ENCODE peak calls at places on chromosome 12, in seven cellular contexts. Z, E, J, O, C, W and S are unnamed samples.

GRCh38 chr12:65656904-65657351 is 167.4 kb upstream of the HMGA2 start:
- DNase-seq in Z (peak), E (no peak), J (no peak), O (no peak), C (no peak), W (no peak), S (no peak)

GRCh38 chr12:92155733-92156132 is 10.1 kb upstream of the BTG1 start:
- DNase-seq in Z (no peak), E (no peak), J (no peak), O (no peak), C (no peak), W (no peak), S (no peak)

GRCh38 chr12:131140069-131140435 is 186.3 kb downstream of the ADGRD1 start:
- DNase-seq in Z (no peak), E (no peak), J (no peak), O (no peak), C (no peak), W (no peak), S (no peak)

GRCh38 chr12:31897791-31898503 is 61.3 kb upstream of the RESF1 start:
- DNase-seq in Z (peak), E (peak), J (peak), O (no peak), C (no peak), W (no peak), S (no peak)

GRCh38 chr12:109715310-109716091 is 1.9 kb downstream of the FAM222A start:
- DNase-seq in Z (peak), E (peak), J (peak), O (no peak), C (no peak), W (no peak), S (no peak)

GRCh38 chr12:119940881-119941280 is 48.2 kb upstream of the BICDL1 start:
- DNase-seq in Z (no peak), E (no peak), J (no peak), O (no peak), C (peak), W (no peak), S (no peak)

GRCh38 chr12:65845751-65846537 is 21.7 kb downstream of the HMGA2 start:
- DNase-seq in Z (no peak), E (no peak), J (peak), O (no peak), C (no peak), W (no peak), S (no peak)

GRCh38 chr12:91628656-91629055 is 446.0 kb upstream of the DCN start:
- DNase-seq in Z (no peak), E (no peak), J (no peak), O (no peak), C (no peak), W (no peak), S (no peak)

GRCh38 chr12:113844495-113845175 is 121.5 kb downstream of the RBM19 start:
- DNase-seq in Z (no peak), E (no peak), J (no peak), O (no peak), C (no peak), W (no peak), S (no peak)

GRCh38 chr12:62900686-62901272 is 34.2 kb downstream of the PPM1H start:
- DNase-seq in Z (peak), E (no peak), J (no peak), O (no peak), C (peak), W (no peak), S (no peak)

GRCh38 chr12:19166387-19166786 is 36.9 kb downstream of the PLEKHA5 start:
- DNase-seq in Z (no peak), E (no peak), J (no peak), O (no peak), C (no peak), W (no peak), S (no peak)

GRCh38 chr12:8123124-8123888 is at the start of gene CLEC4A:
- DNase-seq in Z (no peak), E (no peak), J (no peak), O (no peak), C (no peak), W (no peak), S (no peak)
- TF ChIP-seq TAF1 in Z (no peak), E (no peak), J (no peak), O (no peak), C (no peak), W (no peak), S (no peak)

GRCh38 chr12:108561852-108562347 is 496 bp upstream of the ISCU start:
- DNase-seq in Z (no peak), E (no peak), J (no peak), O (no peak), C (no peak), W (no peak), S (no peak)
- TF ChIP-seq TAF1 in Z (no peak), E (no peak), J (peak), O (no peak), C (no peak), W (no peak), S (no peak)

GRCh38 chr12:123049398-123050250 is 69.1 kb downstream of the ARL6IP4 start:
- DNase-seq in Z (no peak), E (no peak), J (no peak), O (no peak), C (no peak), W (no peak), S (no peak)

GRCh38 chr12:123054371-123054770 is 73.9 kb downstream of the ARL6IP4 start:
- DNase-seq in Z (no peak), E (no peak), J (no peak), O (no peak), C (no peak), W (no peak), S (no peak)

GRCh38 chr12:123050331-123050809 is 69.9 kb downstream of the ARL6IP4 start:
- DNase-seq in Z (no peak), E (no peak), J (no peak), O (no peak), C (no peak), W (no peak), S (no peak)

GRCh38 chr12:123047289-123047688 is 66.8 kb downstream of the ARL6IP4 start:
- DNase-seq in Z (no peak), E (no peak), J (no peak), O (no peak), C (no peak), W (no peak), S (no peak)

DNA sequence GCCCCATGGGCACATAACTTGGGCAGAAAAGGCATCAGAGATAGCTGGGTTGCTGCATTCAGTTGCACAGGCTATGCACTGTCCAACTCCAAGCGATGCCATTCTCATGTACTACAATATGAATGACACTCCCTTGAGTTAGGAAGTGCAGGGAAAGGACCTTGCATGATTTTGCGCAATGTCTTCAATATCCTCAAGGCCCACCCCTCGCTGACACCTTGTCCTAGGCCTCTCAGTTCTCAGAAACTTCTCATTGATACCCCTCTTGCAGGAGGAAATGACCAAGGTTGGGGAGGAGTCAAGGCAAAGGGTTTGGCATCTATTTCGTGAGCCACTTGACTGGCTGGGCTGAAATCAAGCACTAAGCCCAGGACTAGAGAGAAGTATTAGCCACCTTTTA is 70.4 kb downstream of the ARL6IP4 start:
- DNase-seq in Z (peak), E (no peak), J (no peak), O (no peak), C (no peak), W (no peak), S (no peak)
- TF ChIP-seq TAF1 in Z (no peak), E (no peak), J (no peak), O (no peak), C (no peak), W (no peak), S (no peak)

GRCh38 chr12:64273527-64274403 is 51.7 kb upstream of the KICS2 start:
- DNase-seq in Z (peak), E (peak), J (peak), O (no peak), C (peak), W (no peak), S (no peak)
- TF ChIP-seq TAF1 in Z (no peak), E (no peak), J (no peak), O (no peak), C (no peak), W (no peak), S (no peak)

DNA sequence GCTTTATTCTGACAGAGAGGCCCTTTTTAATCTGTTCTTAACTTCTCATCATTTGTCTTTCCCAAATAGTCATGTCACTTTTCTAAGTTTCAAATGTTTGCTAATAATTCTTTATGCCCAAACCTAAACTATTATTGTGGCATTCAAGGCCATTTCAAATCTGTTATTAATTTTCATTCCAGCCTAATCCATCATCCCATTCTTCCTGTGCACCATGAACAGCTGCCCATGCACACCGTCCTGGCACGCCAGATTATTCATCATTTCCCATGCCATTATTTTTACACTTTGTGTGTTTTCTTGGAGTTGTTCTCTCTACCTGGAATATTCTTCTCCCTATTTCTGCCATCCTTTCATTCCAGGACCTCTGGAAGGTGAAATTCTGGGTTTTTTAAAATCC is 90.8 kb downstream of the METTL25 start:
- DNase-seq in Z (no peak), E (no peak), J (no peak), O (no peak), C (no peak), W (no peak), S (no peak)
- TF ChIP-seq TAF1 in Z (no peak), E (no peak), J (no peak), O (no peak), C (no peak), W (no peak), S (no peak)

GRCh38 chr12:123847019-123847418 is 84.9 kb downstream of the DNAH10 start:
- DNase-seq in Z (no peak), E (no peak), J (no peak), O (no peak), C (no peak), W (no peak), S (no peak)

GRCh38 chr12:123846340-123846739 is 84.2 kb downstream of the DNAH10 start:
- DNase-seq in Z (no peak), E (no peak), J (no peak), O (no peak), C (no peak), W (no peak), S (no peak)

GRCh38 chr12:123847876-123848275 is 85.8 kb downstream of the DNAH10 start:
- DNase-seq in Z (no peak), E (no peak), J (no peak), O (no peak), C (no peak), W (no peak), S (no peak)

GRCh38 chr12:123850246-123851134 is 88.4 kb downstream of the DNAH10 start:
- DNase-seq in Z (no peak), E (no peak), J (no peak), O (no peak), C (no peak), W (no peak), S (no peak)

GRCh38 chr12:123849517-123849916 is 87.4 kb downstream of the DNAH10 start:
- DNase-seq in Z (no peak), E (no peak), J (no peak), O (no peak), C (no peak), W (no peak), S (no peak)
- TF ChIP-seq TAF1 in Z (no peak), E (no peak), J (no peak), O (no peak), C (no peak), W (no peak), S (no peak)